ENCODE peak calls at places on chromosome 6, in eight cellular contexts. R, B, A, N, Y, V, T and U are unnamed samples.

GRCh38 chr6:119495230-119495683 is 145.7 kb upstream of the MAN1A1 start:
- DNase-seq in R (no peak), B (peak), A (peak), N (peak), Y (no peak), V (no peak), T (no peak), U (no peak)

GRCh38 chr6:4801491-4802118 is 25.4 kb downstream of the CDYL start:
- DNase-seq in R (no peak), B (no peak), A (no peak), N (no peak), Y (no peak), V (peak), T (no peak), U (no peak)

GRCh38 chr6:107654736-107655135 is 164.8 kb downstream of the SOBP start:
- DNase-seq in R (no peak), B (no peak), A (peak), N (no peak), Y (no peak), V (no peak), T (no peak), U (no peak)

GRCh38 chr6:139028658-139029469 is at the start of gene ABRACL:
- DNase-seq in R (no peak), B (peak), A (peak), N (peak), Y (peak), V (peak), T (no peak), U (no peak)

GRCh38 chr6:122609881-122610689 is at the start of gene PKIB:
- DNase-seq in R (peak), B (peak), A (peak), N (peak), Y (no peak), V (peak), T (peak), U (no peak)

GRCh38 chr6:134722429-134722828 is 227.5 kb downstream of the ALDH8A1 start:
- DNase-seq in R (no peak), B (no peak), A (no peak), N (no peak), Y (no peak), V (no peak), T (no peak), U (no peak)

GRCh38 chr6:98835149-98836024 is 1.0 kb downstream of the POU3F2 start:
- DNase-seq in R (no peak), B (peak), A (no peak), N (peak), Y (peak), V (no peak), T (no peak), U (no peak)

GRCh38 chr6:127939442-127940066 is 38.7 kb upstream of the THEMIS start:
- DNase-seq in R (no peak), B (no peak), A (no peak), N (no peak), Y (no peak), V (no peak), T (peak), U (no peak)

GRCh38 chr6:25331085-25331685 is 52.0 kb downstream of the CARMIL1 start:
- DNase-seq in R (no peak), B (no peak), A (no peak), N (no peak), Y (no peak), V (no peak), T (peak), U (no peak)

GRCh38 chr6:158480989-158481388 is 78.9 kb upstream of the TMEM181 start:
- DNase-seq in R (no peak), B (no peak), A (no peak), N (no peak), Y (no peak), V (no peak), T (no peak), U (no peak)

GRCh38 chr6:165439928-165440554 is 130.6 kb upstream of the C6orf118 start:
- DNase-seq in R (peak), B (no peak), A (no peak), N (no peak), Y (no peak), V (peak), T (peak), U (no peak)

GRCh38 chr6:136201735-136202134 is 48.4 kb downstream of the MTFR2 start:
- DNase-seq in R (no peak), B (no peak), A (no peak), N (no peak), Y (no peak), V (no peak), T (peak), U (no peak)

GRCh38 chr6:90462102-90462501 is 124.8 kb downstream of the MAP3K7 start:
- DNase-seq in R (no peak), B (no peak), A (no peak), N (no peak), Y (no peak), V (no peak), T (no peak), U (no peak)

GRCh38 chr6:96940322-96940721 is 15.8 kb downstream of the KLHL32 start:
- DNase-seq in R (no peak), B (no peak), A (no peak), N (no peak), Y (no peak), V (no peak), T (peak), U (no peak)

GRCh38 chr6:108732101-108732870 is 115.9 kb upstream of the ARMC2 start:
- DNase-seq in R (peak), B (no peak), A (no peak), N (peak), Y (peak), V (no peak), T (peak), U (no peak)

GRCh38 chr6:27281105-27281539 is 31.0 kb downstream of the POM121L2 start:
- DNase-seq in R (no peak), B (no peak), A (no peak), N (no peak), Y (no peak), V (no peak), T (no peak), U (no peak)

GRCh38 chr6:116579143-116579542 is 7.8 kb downstream of the RWDD1 start:
- DNase-seq in R (no peak), B (no peak), A (no peak), N (no peak), Y (no peak), V (no peak), T (no peak), U (no peak)

GRCh38 chr6:2875840-2876207 is 27.3 kb downstream of the SERPINB9 start:
- DNase-seq in R (no peak), B (no peak), A (no peak), N (peak), Y (no peak), V (no peak), T (no peak), U (no peak)

GRCh38 chr6:131317516-131317915 is 182.2 kb downstream of the AKAP7 start:
- DNase-seq in R (no peak), B (no peak), A (no peak), N (no peak), Y (no peak), V (no peak), T (no peak), U (no peak)

GRCh38 chr6:84748331-84748730 is 16.1 kb downstream of the TBX18 start:
- DNase-seq in R (no peak), B (no peak), A (no peak), N (no peak), Y (no peak), V (no peak), T (no peak), U (no peak)

GRCh38 chr6:160188773-160189172 is 67.2 kb downstream of the SLC22A1 start:
- DNase-seq in R (no peak), B (no peak), A (no peak), N (no peak), Y (no peak), V (no peak), T (peak), U (no peak)

GRCh38 chr6:149212202-149212601 is 105.3 kb upstream of the TAB2 start:
- DNase-seq in R (no peak), B (no peak), A (no peak), N (no peak), Y (no peak), V (no peak), T (no peak), U (no peak)

GRCh38 chr6:34242252-34243130 is 5.8 kb downstream of the HMGA1 start:
- DNase-seq in R (no peak), B (peak), A (no peak), N (no peak), Y (no peak), V (no peak), T (no peak), U (no peak)

GRCh38 chr6:19538086-19538485 is 299.1 kb upstream of the ID4 start:
- DNase-seq in R (no peak), B (no peak), A (peak), N (peak), Y (peak), V (no peak), T (peak), U (no peak)

GRCh38 chr6:160367798-160368547 is 19.8 kb downstream of the SLC22A3 start:
- DNase-seq in R (no peak), B (no peak), A (no peak), N (no peak), Y (no peak), V (no peak), T (no peak), U (no peak)

GRCh38 chr6:2665169-2666070 is 85.3 kb downstream of the MYLK4 start:
- DNase-seq in R (no peak), B (no peak), A (no peak), N (no peak), Y (no peak), V (no peak), T (peak), U (no peak)

GRCh38 chr6:156563710-156564109 is 213.5 kb upstream of the ARID1B start:
- DNase-seq in R (no peak), B (no peak), A (peak), N (no peak), Y (no peak), V (no peak), T (peak), U (no peak)

GRCh38 chr6:5992551-5993225 is 14.0 kb downstream of the NRN1 start:
- DNase-seq in R (no peak), B (no peak), A (no peak), N (no peak), Y (no peak), V (no peak), T (no peak), U (no peak)

GRCh38 chr6:52994789-52995078 is 350 bp downstream of the GSTA4 start:
- DNase-seq in R (no peak), B (peak), A (peak), N (peak), Y (no peak), V (peak), T (no peak), U (no peak)

GRCh38 chr6:133855994-133856393 is 32.9 kb upstream of the TCF21 start:
- DNase-seq in R (no peak), B (no peak), A (no peak), N (no peak), Y (no peak), V (no peak), T (no peak), U (no peak)

GRCh38 chr6:13248053-13248452 is 80.3 kb downstream of the TBC1D7 start:
- DNase-seq in R (no peak), B (no peak), A (no peak), N (no peak), Y (no peak), V (no peak), T (peak), U (peak)

GRCh38 chr6:145148392-145149175 is 586.7 kb downstream of the EPM2A start:
- DNase-seq in R (peak), B (no peak), A (peak), N (no peak), Y (no peak), V (peak), T (peak), U (no peak)

GRCh38 chr6:90765895-90766294 is 179.0 kb upstream of the MAP3K7 start:
- DNase-seq in R (no peak), B (no peak), A (no peak), N (no peak), Y (no peak), V (no peak), T (peak), U (no peak)

DNA sequence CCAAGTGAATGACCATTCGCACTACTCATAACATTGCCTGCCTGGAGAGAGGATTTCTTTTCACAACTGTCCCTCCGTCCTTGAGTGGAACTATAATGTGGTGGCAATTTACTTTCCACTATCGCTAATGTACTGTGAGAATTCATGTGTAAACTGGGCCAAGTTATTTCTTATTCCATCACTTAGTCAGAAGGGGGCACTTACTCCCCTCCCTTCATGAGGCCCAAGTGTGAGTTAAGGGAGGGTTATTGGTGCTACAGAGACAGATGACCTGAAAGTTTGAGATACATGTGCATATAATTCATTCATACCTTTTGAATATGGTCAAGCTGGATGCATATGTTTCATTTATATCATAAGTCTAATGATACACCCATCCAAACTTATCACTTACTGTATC is 65.2 kb upstream of the LOC128125822 start:
- DNase-seq in R (no peak), B (no peak), A (no peak), N (no peak), Y (no peak), V (peak), T (no peak), U (no peak)
- TF ChIP-seq CTCF in R (no peak), B (no peak), A (no peak), N (no peak), Y (no peak), V (no peak), T (no peak), U (no peak)

DNA sequence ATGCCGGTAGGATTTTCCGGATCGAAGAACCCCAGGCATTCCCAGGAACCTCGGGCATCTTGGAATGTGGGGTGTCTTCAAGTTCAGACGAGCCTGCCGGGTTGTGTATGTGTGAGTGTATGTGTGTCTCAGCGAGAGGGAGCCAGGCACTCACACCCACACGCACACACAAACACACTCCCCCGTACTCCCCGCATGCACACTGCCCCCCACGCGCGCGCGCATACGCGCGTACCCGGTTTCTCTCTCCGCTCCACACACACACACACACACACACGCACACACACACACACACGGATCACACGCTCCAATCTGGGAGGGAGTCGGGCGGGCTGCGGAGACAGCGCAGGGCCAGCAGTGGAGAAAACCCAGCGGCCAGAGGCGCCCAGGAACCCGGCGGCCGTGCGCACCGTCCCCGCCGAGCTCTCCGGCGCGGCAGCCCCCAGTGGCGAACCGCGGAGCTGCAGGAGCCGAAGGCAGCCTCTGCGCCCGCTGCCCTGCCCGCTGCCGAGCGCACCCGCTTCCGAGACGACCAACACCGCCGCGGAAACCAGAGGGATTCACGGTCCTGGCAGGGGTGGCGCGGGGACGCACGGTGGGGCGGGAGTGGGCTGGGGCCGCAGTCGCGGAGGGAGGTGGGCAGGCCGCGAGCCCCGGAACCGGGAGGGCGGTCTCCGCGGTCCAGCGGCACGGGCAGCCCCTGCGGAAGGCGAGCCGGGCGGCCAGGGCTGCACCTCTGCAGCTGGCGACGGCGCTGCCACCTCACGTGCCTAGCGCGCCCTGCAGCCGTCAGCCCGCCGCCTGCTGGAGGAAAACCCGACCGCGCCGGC is at the start of gene LRFN2:
- DNase-seq in R (no peak), B (peak), A (peak), N (peak), Y (no peak), V (peak), T (peak), U (no peak)
- H3K4me3 ChIP-seq in R (peak), B (peak), A (peak), N (no peak), Y (peak), V (peak), T (peak), U (peak)

DNA sequence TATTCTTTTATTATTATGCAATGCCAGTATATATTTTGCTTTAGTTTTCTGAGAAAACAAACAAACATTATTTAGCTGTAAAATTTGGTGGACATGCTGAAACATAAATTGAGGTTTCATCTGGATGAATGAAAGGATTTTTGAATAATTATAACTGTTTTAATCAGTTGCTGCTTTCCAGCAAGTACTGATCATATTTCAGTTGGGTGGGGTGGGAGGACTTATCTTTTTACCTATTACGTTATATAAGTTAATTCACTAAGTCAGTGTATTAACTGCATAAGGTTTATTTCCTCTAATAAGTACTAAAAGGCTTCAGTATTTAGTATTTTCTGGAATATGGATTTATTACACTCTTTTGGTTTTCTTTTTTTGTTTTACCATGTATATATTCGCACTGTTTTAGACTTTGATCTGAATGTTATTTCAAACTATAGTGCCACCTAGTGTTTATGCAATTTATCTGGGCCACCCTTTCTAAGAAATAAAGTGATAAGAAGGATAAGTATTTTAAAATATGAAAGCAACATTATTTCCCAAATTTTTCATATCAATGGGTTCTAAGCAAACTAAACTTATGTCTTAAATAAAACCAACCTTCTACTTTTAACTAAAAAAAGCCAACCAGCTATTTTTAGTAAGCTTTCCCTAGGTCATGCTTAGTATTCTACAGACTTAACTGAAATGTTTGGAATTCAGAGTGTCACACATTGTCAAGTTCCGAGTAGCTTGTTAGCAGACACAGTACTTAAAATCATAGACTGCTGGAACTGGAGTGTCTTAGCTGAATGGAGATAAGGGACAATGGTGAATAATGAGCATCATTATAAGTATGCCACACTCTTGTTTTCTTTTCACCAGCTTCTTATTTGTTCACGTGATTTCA is 105.4 kb upstream of the MCHR2 start:
- DNase-seq in R (no peak), B (no peak), A (no peak), N (no peak), Y (no peak), V (peak), T (peak), U (no peak)
- TF ChIP-seq CTCF in R (peak), B (no peak), A (no peak), N (no peak), Y (no peak), V (peak), T (no peak), U (peak)

DNA sequence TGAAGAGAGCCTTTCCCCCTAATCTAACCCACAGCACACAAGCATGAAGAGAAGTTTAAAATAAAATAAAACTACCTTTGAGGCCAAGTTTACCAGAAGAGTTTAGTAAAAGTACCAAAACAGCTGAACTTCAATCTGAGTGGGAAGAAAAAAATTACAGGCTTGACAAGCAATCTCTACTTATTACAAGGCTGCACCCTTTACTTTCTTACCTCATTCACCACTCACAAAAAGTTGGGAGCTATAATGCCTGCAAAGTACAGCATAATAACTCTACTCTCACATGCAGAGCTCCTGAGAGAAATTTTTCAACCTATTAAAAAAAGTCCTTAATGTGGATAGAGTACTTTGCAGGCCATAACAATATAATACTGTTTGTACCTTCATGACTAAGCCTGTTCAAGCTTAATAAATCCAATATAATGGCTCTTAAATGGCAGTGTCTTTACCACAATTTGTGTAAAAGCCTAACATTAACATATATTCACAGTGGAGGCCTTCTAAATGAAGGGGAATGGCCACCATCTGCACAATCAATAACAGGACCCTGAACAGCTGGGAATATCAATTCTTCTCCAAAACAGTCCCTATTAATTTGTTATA is 103.1 kb downstream of the DST start:
- DNase-seq in R (no peak), B (no peak), A (no peak), N (no peak), Y (no peak), V (no peak), T (no peak), U (no peak)
- H3K4me3 ChIP-seq in R (no peak), B (peak), A (no peak), N (no peak), Y (peak), V (no peak), T (no peak), U (peak)